ENCODE peak calls at places on chromosome 1, in eight cellular contexts. B, Z, A, T, O, M, I and J are unnamed samples.

GRCh38 chr1:238318294-238318908 is 427.7 kb upstream of the ZP4 start:
- DNase-seq in M (no peak), T (no peak), I (no peak), Z (no peak), B (no peak), A (no peak), O (no peak), J (no peak)

GRCh38 chr1:14517813-14518180 is 80.7 kb upstream of the KAZN start:
- DNase-seq in A (no peak), O (no peak), I (no peak), B (no peak), Z (no peak), M (no peak), T (no peak), J (no peak)

GRCh38 chr1:229155472-229155871 is 115.4 kb upstream of the RAB4A start:
- DNase-seq in B (no peak), Z (no peak), O (no peak), T (peak; percentile 49), I (peak; percentile 69), A (no peak), M (no peak), J (no peak)

GRCh38 chr1:3080236-3080964 is 11.4 kb downstream of the PRDM16 start:
- DNase-seq in O (no peak), T (no peak), A (no peak), B (no peak), I (no peak), Z (no peak), M (no peak), J (no peak)

GRCh38 chr1:1001631-1002300 is 1.9 kb upstream of the HES4 start:
- DNase-seq in I (peak; percentile 79), T (peak; percentile 91), O (peak; percentile 59), B (peak; percentile 90), M (peak; percentile 48), Z (peak; percentile 67), A (peak; percentile 50), J (peak; percentile 84)

GRCh38 chr1:171122299-171122698 is 31.6 kb downstream of the FMO3 start:
- DNase-seq in A (no peak), T (no peak), B (no peak), I (no peak), O (no peak), Z (no peak), M (no peak), J (no peak)

GRCh38 chr1:99441234-99442095 is 177.2 kb downstream of the PLPPR4 start:
- DNase-seq in B (no peak), T (no peak), Z (no peak), O (no peak), M (no peak), A (no peak), I (no peak), J (no peak)

GRCh38 chr1:111454859-111455641 is 5.8 kb downstream of the ATP5PB start:
- DNase-seq in T (no peak), B (no peak), A (no peak), O (no peak), Z (no peak), I (no peak), M (no peak), J (no peak)

GRCh38 chr1:89692601-89693503 is 59.9 kb downstream of the LRRC8C start:
- DNase-seq in T (no peak), O (no peak), I (no peak), Z (no peak), M (no peak), A (no peak), B (no peak), J (no peak)

GRCh38 chr1:64878931-64879710 is 87.2 kb downstream of the JAK1 start:
- DNase-seq in B (no peak), O (no peak), Z (no peak), A (no peak), I (no peak), M (no peak), T (no peak), J (no peak)

GRCh38 chr1:17075470-17076255 is 21.8 kb upstream of the SDHB start:
- DNase-seq in T (no peak), O (no peak), M (no peak), I (no peak), B (no peak), A (no peak), Z (no peak), J (peak; percentile 79)

GRCh38 chr1:117633936-117634335 is 28.1 kb downstream of the TENT5C start:
- DNase-seq in M (no peak), I (no peak), T (no peak), Z (no peak), O (no peak), A (no peak), B (no peak), J (no peak)

GRCh38 chr1:162892916-162893714 is 32.1 kb upstream of the CCDC190 start:
- DNase-seq in A (no peak), O (no peak), Z (no peak), B (no peak), M (no peak), I (no peak), T (no peak), J (peak; percentile 21)

GRCh38 chr1:24720152-24720551 is 25.1 kb upstream of the CLIC4 start:
- DNase-seq in B (peak; percentile 94), M (no peak), Z (peak; percentile 40), I (peak; percentile 95), T (no peak), O (no peak), A (no peak), J (no peak)

GRCh38 chr1:23370270-23370743 is 671 bp upstream of the ZNF436 start:
- DNase-seq in I (no peak), T (no peak), O (no peak), A (no peak), B (no peak), M (no peak), Z (no peak), J (no peak)

GRCh38 chr1:86155807-86156561 is 588 bp downstream of the COL24A1 start:
- DNase-seq in T (peak; percentile 49), O (no peak), I (peak; percentile 47), A (no peak), Z (peak; percentile 14), B (no peak), M (no peak), J (peak; percentile 55)

GRCh38 chr1:66402194-66402593 is 131.8 kb upstream of the SGIP1 start:
- DNase-seq in T (peak; percentile 12), Z (no peak), A (no peak), I (peak; percentile 78), M (peak; percentile 80), O (no peak), B (peak; percentile 94), J (no peak)

GRCh38 chr1:215710340-215710971 is 143.4 kb downstream of the KCTD3 start:
- DNase-seq in A (no peak), I (no peak), B (no peak), O (peak; percentile 4), Z (peak; percentile 21), T (peak; percentile 41), M (peak; percentile 29), J (peak; percentile 90)

GRCh38 chr1:1325288-1326074 is 879 bp downstream of the CPTP start:
- DNase-seq in Z (no peak), M (no peak), B (no peak), A (no peak), O (no peak), T (no peak), I (no peak), J (no peak)

GRCh38 chr1:202586018-202586821 is 124.0 kb downstream of the SYT2 start:
- DNase-seq in T (no peak), B (peak; percentile 75), I (peak; percentile 67), Z (no peak), O (no peak), M (peak; percentile 54), A (no peak), J (no peak)

GRCh38 chr1:232249335-232249734 is 380.6 kb downstream of the SIPA1L2 start:
- DNase-seq in A (no peak), Z (no peak), B (no peak), O (no peak), M (no peak), I (no peak), T (no peak), J (no peak)

GRCh38 chr1:29124366-29125236 is 898 bp upstream of the TMEM200B start:
- DNase-seq in A (peak; percentile 40), O (peak; percentile 76), Z (peak; percentile 55), T (peak; percentile 90), I (peak; percentile 89), B (peak; percentile 91), M (no peak), J (peak; percentile 88)

GRCh38 chr1:94661431-94661830 is 119.9 kb upstream of the F3 start:
- DNase-seq in Z (no peak), O (no peak), I (no peak), T (no peak), B (no peak), A (no peak), M (no peak), J (no peak)